ENCODE peak calls at places on chromosomes 7 and 10, in ten cellular contexts. One of them, this sample, is unnamed.

GRCh38 chr10:114458955-114459354 is 54.7 kb upstream of the AFAP1L2 start:
- DNase-seq in brain microvascular endothelial cell: peak
- DNase-seq in mammary epithelial cell: peak
- DNase-seq in prostate gland: no peak
- DNase-seq in colonic mucosa: peak
- DNase-seq in CD8-positive, alpha-beta T cell: no peak
- DNase-seq in tibial nerve: no peak
- DNase-seq in K562: peak
- DNase-seq in neural progenitor cell: peak
- DNase-seq in HCT116: peak
- DNase-seq in this sample: peak

GRCh38 chr10:46557319-46558140 is 1.1 kb upstream of the GPRIN2 start:
- DNase-seq in brain microvascular endothelial cell: no peak
- DNase-seq in mammary epithelial cell: no peak
- DNase-seq in prostate gland: peak
- DNase-seq in colonic mucosa: peak
- DNase-seq in CD8-positive, alpha-beta T cell: no peak
- DNase-seq in tibial nerve: peak
- DNase-seq in K562: no peak
- DNase-seq in neural progenitor cell: no peak
- DNase-seq in HCT116: no peak
- DNase-seq in this sample: peak

GRCh38 chr7:27897001-27897400 is 157.0 kb downstream of the TAX1BP1 start:
- DNase-seq in brain microvascular endothelial cell: no peak
- DNase-seq in mammary epithelial cell: no peak
- DNase-seq in prostate gland: no peak
- DNase-seq in colonic mucosa: peak
- DNase-seq in CD8-positive, alpha-beta T cell: no peak
- DNase-seq in tibial nerve: no peak
- DNase-seq in K562: no peak
- DNase-seq in neural progenitor cell: no peak
- DNase-seq in HCT116: no peak
- DNase-seq in this sample: no peak

GRCh38 chr7:2508327-2509231 is 11.0 kb upstream of the LFNG start:
- DNase-seq in brain microvascular endothelial cell: peak
- DNase-seq in mammary epithelial cell: peak
- DNase-seq in prostate gland: peak
- DNase-seq in colonic mucosa: peak
- DNase-seq in CD8-positive, alpha-beta T cell: peak
- DNase-seq in tibial nerve: peak
- DNase-seq in K562: peak
- DNase-seq in neural progenitor cell: peak
- DNase-seq in HCT116: no peak
- DNase-seq in this sample: peak

GRCh38 chr10:132370426-132371340 is 26.3 kb upstream of the PWWP2B start:
- DNase-seq in brain microvascular endothelial cell: no peak
- DNase-seq in mammary epithelial cell: no peak
- DNase-seq in prostate gland: no peak
- DNase-seq in colonic mucosa: no peak
- DNase-seq in CD8-positive, alpha-beta T cell: no peak
- DNase-seq in tibial nerve: no peak
- DNase-seq in K562: no peak
- DNase-seq in neural progenitor cell: no peak
- DNase-seq in HCT116: no peak
- DNase-seq in this sample: peak

GRCh38 chr10:14681305-14681704 is 93.4 kb downstream of the FAM107B start:
- DNase-seq in brain microvascular endothelial cell: peak
- DNase-seq in mammary epithelial cell: no peak
- DNase-seq in prostate gland: no peak
- DNase-seq in colonic mucosa: no peak
- DNase-seq in CD8-positive, alpha-beta T cell: no peak
- DNase-seq in tibial nerve: no peak
- DNase-seq in K562: no peak
- DNase-seq in neural progenitor cell: no peak
- DNase-seq in HCT116: no peak
- DNase-seq in this sample: no peak

GRCh38 chr10:97601268-97602215 is 12.0 kb downstream of the C10orf62 start:
- DNase-seq in brain microvascular endothelial cell: no peak
- DNase-seq in mammary epithelial cell: no peak
- DNase-seq in prostate gland: no peak
- DNase-seq in colonic mucosa: no peak
- DNase-seq in CD8-positive, alpha-beta T cell: no peak
- DNase-seq in tibial nerve: no peak
- DNase-seq in K562: no peak
- DNase-seq in neural progenitor cell: no peak
- DNase-seq in HCT116: no peak
- DNase-seq in this sample: no peak

GRCh38 chr7:26306770-26307169 is 15.1 kb downstream of the SNX10 start:
- DNase-seq in brain microvascular endothelial cell: no peak
- DNase-seq in mammary epithelial cell: no peak
- DNase-seq in prostate gland: no peak
- DNase-seq in colonic mucosa: no peak
- DNase-seq in CD8-positive, alpha-beta T cell: no peak
- DNase-seq in tibial nerve: no peak
- DNase-seq in K562: no peak
- DNase-seq in neural progenitor cell: no peak
- DNase-seq in HCT116: no peak
- DNase-seq in this sample: no peak

GRCh38 chr7:156157409-156158012 is 345.2 kb upstream of the SHH start:
- DNase-seq in brain microvascular endothelial cell: no peak
- DNase-seq in mammary epithelial cell: no peak
- DNase-seq in prostate gland: no peak
- DNase-seq in colonic mucosa: no peak
- DNase-seq in CD8-positive, alpha-beta T cell: no peak
- DNase-seq in tibial nerve: no peak
- DNase-seq in K562: no peak
- DNase-seq in neural progenitor cell: no peak
- DNase-seq in HCT116: no peak
- DNase-seq in this sample: peak

GRCh38 chr7:123537026-123537642 is 2.7 kb upstream of the IQUB start:
- DNase-seq in brain microvascular endothelial cell: peak
- DNase-seq in mammary epithelial cell: peak
- DNase-seq in prostate gland: no peak
- DNase-seq in colonic mucosa: no peak
- DNase-seq in CD8-positive, alpha-beta T cell: no peak
- DNase-seq in tibial nerve: no peak
- DNase-seq in K562: no peak
- DNase-seq in neural progenitor cell: no peak
- DNase-seq in HCT116: no peak
- DNase-seq in this sample: no peak

GRCh38 chr10:12949248-12949647 is 52.3 kb downstream of the CCDC3 start:
- DNase-seq in brain microvascular endothelial cell: no peak
- DNase-seq in mammary epithelial cell: no peak
- DNase-seq in prostate gland: no peak
- DNase-seq in colonic mucosa: no peak
- DNase-seq in CD8-positive, alpha-beta T cell: no peak
- DNase-seq in tibial nerve: no peak
- DNase-seq in K562: no peak
- DNase-seq in neural progenitor cell: no peak
- DNase-seq in HCT116: peak
- DNase-seq in this sample: no peak
- TF ChIP-seq CTCF in brain microvascular endothelial cell: peak
- TF ChIP-seq CTCF in mammary epithelial cell: no peak
- TF ChIP-seq CTCF in prostate gland: no peak
- TF ChIP-seq CTCF in colonic mucosa: no peak
- TF ChIP-seq CTCF in CD8-positive, alpha-beta T cell: no peak
- TF ChIP-seq CTCF in tibial nerve: no peak
- TF ChIP-seq CTCF in K562: peak
- TF ChIP-seq CTCF in neural progenitor cell: peak
- TF ChIP-seq CTCF in HCT116: peak
- TF ChIP-seq CTCF in this sample: no peak

GRCh38 chr7:111743244-111743852 is 181.1 kb upstream of the IMMP2L start:
- DNase-seq in brain microvascular endothelial cell: no peak
- DNase-seq in mammary epithelial cell: no peak
- DNase-seq in prostate gland: no peak
- DNase-seq in colonic mucosa: no peak
- DNase-seq in CD8-positive, alpha-beta T cell: no peak
- DNase-seq in tibial nerve: no peak
- DNase-seq in K562: no peak
- DNase-seq in neural progenitor cell: no peak
- DNase-seq in HCT116: no peak
- DNase-seq in this sample: no peak

GRCh38 chr7:111746950-111747349 is 184.7 kb upstream of the IMMP2L start:
- DNase-seq in brain microvascular endothelial cell: no peak
- DNase-seq in mammary epithelial cell: no peak
- DNase-seq in prostate gland: no peak
- DNase-seq in colonic mucosa: no peak
- DNase-seq in CD8-positive, alpha-beta T cell: no peak
- DNase-seq in tibial nerve: no peak
- DNase-seq in K562: no peak
- DNase-seq in neural progenitor cell: no peak
- DNase-seq in HCT116: no peak
- DNase-seq in this sample: no peak

GRCh38 chr7:111741811-111742240 is 179.5 kb upstream of the IMMP2L start:
- DNase-seq in brain microvascular endothelial cell: peak
- DNase-seq in mammary epithelial cell: peak
- DNase-seq in prostate gland: peak
- DNase-seq in colonic mucosa: peak
- DNase-seq in CD8-positive, alpha-beta T cell: no peak
- DNase-seq in tibial nerve: peak
- DNase-seq in K562: peak
- DNase-seq in neural progenitor cell: peak
- DNase-seq in HCT116: peak
- DNase-seq in this sample: no peak

GRCh38 chr7:111740942-111741341 is 178.7 kb upstream of the IMMP2L start:
- DNase-seq in brain microvascular endothelial cell: no peak
- DNase-seq in mammary epithelial cell: no peak
- DNase-seq in prostate gland: no peak
- DNase-seq in colonic mucosa: no peak
- DNase-seq in CD8-positive, alpha-beta T cell: no peak
- DNase-seq in tibial nerve: no peak
- DNase-seq in K562: no peak
- DNase-seq in neural progenitor cell: no peak
- DNase-seq in HCT116: no peak
- DNase-seq in this sample: no peak

DNA sequence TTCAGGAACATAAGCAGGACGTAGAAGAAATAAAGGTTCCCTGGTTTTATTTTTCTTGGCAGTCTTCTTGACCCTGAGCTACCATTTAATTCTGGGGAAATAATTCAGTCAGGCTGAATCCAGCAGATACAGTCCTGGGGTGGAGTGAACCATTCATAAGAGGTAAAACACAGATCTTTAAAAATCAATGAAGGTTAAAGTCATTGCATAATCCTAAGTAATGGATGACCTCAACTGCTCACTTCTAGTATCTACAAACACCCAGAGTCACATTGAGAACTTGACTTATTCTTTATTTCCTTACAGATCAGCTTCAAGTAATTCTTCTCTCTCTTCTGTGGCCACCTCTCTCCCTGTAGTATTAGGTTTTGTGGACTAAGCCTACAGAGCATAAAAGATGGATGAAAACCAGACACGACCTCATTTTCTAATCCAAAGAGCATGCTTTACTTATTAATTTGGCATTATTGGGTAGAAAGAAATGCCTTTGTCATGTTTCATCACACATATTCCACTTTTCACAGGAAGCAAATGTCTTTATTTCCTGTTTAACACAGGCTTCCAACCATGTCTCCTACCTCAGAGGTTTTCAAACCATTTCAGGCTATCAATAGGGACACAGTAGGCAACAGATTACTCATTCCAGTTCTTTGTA is 182.3 kb upstream of the IMMP2L start:
- DNase-seq in brain microvascular endothelial cell: peak
- DNase-seq in mammary epithelial cell: no peak
- DNase-seq in prostate gland: no peak
- DNase-seq in colonic mucosa: no peak
- DNase-seq in CD8-positive, alpha-beta T cell: no peak
- DNase-seq in tibial nerve: no peak
- DNase-seq in K562: no peak
- DNase-seq in neural progenitor cell: no peak
- DNase-seq in HCT116: no peak
- DNase-seq in this sample: no peak
- H3K27ac ChIP-seq in brain microvascular endothelial cell: peak
- H3K27ac ChIP-seq in mammary epithelial cell: no peak
- H3K27ac ChIP-seq in prostate gland: no peak
- H3K27ac ChIP-seq in colonic mucosa: no peak
- H3K27ac ChIP-seq in CD8-positive, alpha-beta T cell: no peak
- H3K27ac ChIP-seq in tibial nerve: no peak
- H3K27ac ChIP-seq in K562: no peak
- H3K27ac ChIP-seq in neural progenitor cell: no peak
- H3K27ac ChIP-seq in HCT116: no peak
- H3K27ac ChIP-seq in this sample: no peak

GRCh38 chr7:81842361-81842760 is 72.5 kb upstream of the HGF start:
- DNase-seq in brain microvascular endothelial cell: no peak
- DNase-seq in mammary epithelial cell: no peak
- DNase-seq in prostate gland: no peak
- DNase-seq in colonic mucosa: no peak
- DNase-seq in CD8-positive, alpha-beta T cell: no peak
- DNase-seq in tibial nerve: no peak
- DNase-seq in K562: no peak
- DNase-seq in neural progenitor cell: peak
- DNase-seq in HCT116: no peak
- DNase-seq in this sample: no peak

GRCh38 chr7:81845628-81846259 is 75.9 kb upstream of the HGF start:
- DNase-seq in brain microvascular endothelial cell: no peak
- DNase-seq in mammary epithelial cell: no peak
- DNase-seq in prostate gland: no peak
- DNase-seq in colonic mucosa: no peak
- DNase-seq in CD8-positive, alpha-beta T cell: no peak
- DNase-seq in tibial nerve: no peak
- DNase-seq in K562: no peak
- DNase-seq in neural progenitor cell: no peak
- DNase-seq in HCT116: no peak
- DNase-seq in this sample: no peak

GRCh38 chr7:81839708-81840359 is 70.0 kb upstream of the HGF start:
- DNase-seq in brain microvascular endothelial cell: no peak
- DNase-seq in mammary epithelial cell: no peak
- DNase-seq in prostate gland: no peak
- DNase-seq in colonic mucosa: no peak
- DNase-seq in CD8-positive, alpha-beta T cell: no peak
- DNase-seq in tibial nerve: no peak
- DNase-seq in K562: no peak
- DNase-seq in neural progenitor cell: no peak
- DNase-seq in HCT116: no peak
- DNase-seq in this sample: no peak
- H3K4me3 ChIP-seq in brain microvascular endothelial cell: no peak
- H3K4me3 ChIP-seq in mammary epithelial cell: no peak
- H3K4me3 ChIP-seq in prostate gland: no peak
- H3K4me3 ChIP-seq in colonic mucosa: no peak
- H3K4me3 ChIP-seq in CD8-positive, alpha-beta T cell: no peak
- H3K4me3 ChIP-seq in tibial nerve: no peak
- H3K4me3 ChIP-seq in K562: no peak
- H3K4me3 ChIP-seq in neural progenitor cell: no peak
- H3K4me3 ChIP-seq in HCT116: no peak
- H3K4me3 ChIP-seq in this sample: no peak

DNA sequence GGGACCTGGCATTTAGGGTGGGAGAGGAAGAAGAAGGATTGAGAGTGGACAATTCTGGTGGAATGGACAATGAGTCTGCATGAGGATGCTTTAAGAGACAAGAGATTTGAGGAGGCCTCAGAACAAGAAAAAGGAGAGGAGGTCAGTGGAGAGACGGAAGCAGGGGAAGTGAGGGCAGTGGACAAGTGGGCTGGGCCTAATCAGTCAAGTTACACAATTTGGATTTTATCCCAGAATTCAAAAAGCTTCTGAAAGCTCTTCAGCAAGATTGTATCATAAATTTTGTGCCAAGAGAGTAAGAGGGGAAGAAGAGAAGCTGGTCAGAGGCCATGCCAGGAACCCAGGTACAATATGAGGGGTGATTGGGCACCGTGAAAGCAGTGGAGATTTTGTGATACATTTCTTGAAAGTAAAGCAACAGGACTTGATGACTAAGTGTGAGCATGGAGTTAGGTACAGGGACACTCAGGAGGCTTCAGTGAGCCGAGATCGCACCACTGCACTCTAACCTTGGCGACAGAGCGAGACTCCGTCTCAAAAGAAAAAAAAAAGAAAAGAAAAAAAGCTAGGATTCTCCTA is 19.3 kb upstream of the TSPAN13 start:
- DNase-seq in brain microvascular endothelial cell: no peak
- DNase-seq in mammary epithelial cell: no peak
- DNase-seq in prostate gland: no peak
- DNase-seq in colonic mucosa: no peak
- DNase-seq in CD8-positive, alpha-beta T cell: no peak
- DNase-seq in tibial nerve: no peak
- DNase-seq in K562: no peak
- DNase-seq in neural progenitor cell: no peak
- DNase-seq in HCT116: no peak
- DNase-seq in this sample: no peak
- TF ChIP-seq CTCF in brain microvascular endothelial cell: no peak
- TF ChIP-seq CTCF in mammary epithelial cell: no peak
- TF ChIP-seq CTCF in prostate gland: no peak
- TF ChIP-seq CTCF in colonic mucosa: no peak
- TF ChIP-seq CTCF in CD8-positive, alpha-beta T cell: no peak
- TF ChIP-seq CTCF in tibial nerve: no peak
- TF ChIP-seq CTCF in K562: no peak
- TF ChIP-seq CTCF in neural progenitor cell: no peak
- TF ChIP-seq CTCF in HCT116: no peak
- TF ChIP-seq CTCF in this sample: no peak

This sample was measured in upper lobe of right lung.